ENCODE peak calls at places on chromosomes 4 and X, in six cellular contexts. I, S, Q, V, Y and D are unnamed samples.

GRCh38 chrX:97267916-97268680 is 384.4 kb downstream of the RPA4 start:
- DNase-seq in Y (no peak), V (no peak), S (no peak), I (no peak), Q (no peak), D (no peak)

GRCh38 chr4:184401397-184402171 is 72.8 kb downstream of the IRF2 start:
- DNase-seq in Y (no peak), I (no peak), S (no peak), Q (no peak), V (no peak), D (no peak)

GRCh38 chrX:130083107-130083490 is 27.2 kb downstream of the ELF4 start:
- DNase-seq in Y (no peak), V (no peak), Q (no peak), S (no peak), I (no peak), D (peak)

GRCh38 chrX:74179071-74179470 is 124.9 kb upstream of the ZCCHC13 start:
- DNase-seq in V (no peak), S (no peak), Q (no peak), Y (no peak), I (peak), D (no peak)

GRCh38 chrX:101986571-101986970 is 54.7 kb upstream of the ZMAT1 start:
- DNase-seq in Q (no peak), V (no peak), I (no peak), S (no peak), Y (no peak), D (no peak)

GRCh38 chr4:4333265-4333706 is 43.2 kb downstream of the ZBTB49 start:
- DNase-seq in S (no peak), V (peak), Q (no peak), Y (no peak), I (no peak), D (no peak)

GRCh38 chr4:163280703-163281519 is 51.5 kb downstream of the NPY1R start:
- DNase-seq in Q (no peak), S (no peak), I (no peak), V (no peak), Y (no peak), D (no peak)

GRCh38 chr4:22099896-22100295 is 151.3 kb upstream of the KCNIP4 start:
- DNase-seq in Y (no peak), S (no peak), I (no peak), Q (no peak), V (no peak), D (no peak)

GRCh38 chrX:19886888-19887531 is 390 bp downstream of the SH3KBP1 start:
- DNase-seq in I (no peak), S (no peak), Y (no peak), V (no peak), Q (peak), D (peak)

GRCh38 chr4:23033796-23034195 is 341.1 kb downstream of the GBA3 start:
- DNase-seq in Y (no peak), S (no peak), V (no peak), Q (no peak), I (no peak), D (no peak)

GRCh38 chrX:16603822-16604221 is 46.1 kb upstream of the S100G start:
- DNase-seq in I (peak), Y (no peak), Q (no peak), S (no peak), V (no peak), D (no peak)

GRCh38 chr4:52059372-52059771 is 8.3 kb downstream of the SPATA18 start:
- DNase-seq in V (no peak), Q (no peak), S (no peak), Y (no peak), I (no peak), D (no peak)

GRCh38 chr4:187268940-187269339 is 545.3 kb upstream of the FAT1 start:
- DNase-seq in S (no peak), V (no peak), Y (no peak), I (peak), Q (no peak), D (no peak)

GRCh38 chrX:148381603-148382002 is 118.8 kb upstream of the AFF2 start:
- DNase-seq in I (no peak), S (no peak), V (no peak), Q (no peak), Y (peak), D (no peak)

GRCh38 chr4:40550900-40551546 is 78.6 kb downstream of the RBM47 start:
- DNase-seq in S (no peak), Y (peak), Q (no peak), I (peak), V (peak), D (peak)

GRCh38 chrX:98956014-98956413 is 1454.1 kb downstream of the PCDH19 start:
- DNase-seq in I (no peak), V (peak), S (no peak), Y (no peak), Q (no peak), D (no peak)

GRCh38 chr4:1348014-1348513 is 1.1 kb downstream of the UVSSA start:
- DNase-seq in S (no peak), V (no peak), Q (no peak), Y (no peak), I (no peak), D (peak)

GRCh38 chrX:63889001-63889400 is 104.0 kb upstream of the ARHGEF9 start:
- DNase-seq in V (no peak), Y (no peak), S (no peak), Q (no peak), I (no peak), D (no peak)

GRCh38 chr4:8252301-8253173 is 17.0 kb upstream of the HTRA3 start:
- DNase-seq in S (no peak), V (peak), Q (no peak), I (no peak), Y (no peak), D (peak)

GRCh38 chrX:12949927-12950656 is 24.8 kb upstream of the TMSB4X start:
- DNase-seq in I (no peak), Q (no peak), Y (peak), S (no peak), V (peak), D (peak)

GRCh38 chrX:111338095-111338698 is 67.9 kb upstream of the CAPN6 start:
- DNase-seq in S (no peak), Y (no peak), I (no peak), V (no peak), Q (no peak), D (no peak)

GRCh38 chr4:1240721-1241465 is 8.0 kb downstream of the CTBP1 start:
- DNase-seq in I (no peak), Y (no peak), V (no peak), S (no peak), Q (peak), D (no peak)

GRCh38 chr4:181541396-181541795 is 701.8 kb upstream of the TENM3 start:
- DNase-seq in I (no peak), Q (no peak), S (no peak), Y (no peak), V (no peak), D (no peak)

GRCh38 chr4:174037631-174038030 is 245.8 kb downstream of the FBXO8 start:
- DNase-seq in Y (no peak), S (no peak), Q (no peak), V (no peak), I (no peak), D (no peak)

GRCh38 chr4:54322817-54323417 is 93.8 kb downstream of the PDGFRA start:
- DNase-seq in S (peak), Y (no peak), I (peak), V (peak), Q (peak), D (peak)

GRCh38 chrX:133440081-133440796 is 24.9 kb upstream of the GPC4 start:
- DNase-seq in V (no peak), Y (no peak), Q (no peak), I (no peak), S (no peak), D (no peak)

GRCh38 chr4:169159614-169160013 is 111.1 kb downstream of the SH3RF1 start:
- DNase-seq in Q (no peak), I (no peak), Y (no peak), V (no peak), S (no peak), D (no peak)

GRCh38 chr4:211033-211511 is 86.8 kb downstream of the ZNF718 start:
- DNase-seq in Y (peak), I (no peak), V (peak), S (no peak), Q (no peak), D (no peak)

GRCh38 chrX:68332156-68332823 is 101.0 kb downstream of the OPHN1 start:
- DNase-seq in I (no peak), S (no peak), V (no peak), Q (no peak), Y (no peak), D (no peak)

GRCh38 chrX:110450050-110450449 is 91.4 kb downstream of the RTL9 start:
- DNase-seq in I (peak), Q (peak), Y (peak), V (peak), S (peak), D (peak)

GRCh38 chr4:176735300-176735699 is 57.4 kb downstream of the VEGFC start:
- DNase-seq in Y (no peak), I (no peak), V (no peak), Q (no peak), S (no peak), D (no peak)

GRCh38 chrX:1485033-1485432 is 32.3 kb upstream of the ASMTL start:
- DNase-seq in V (no peak), S (no peak), Y (no peak), I (no peak), Q (no peak), D (no peak)

GRCh38 chrX:1484638-1485019 is 31.9 kb upstream of the ASMTL start:
- DNase-seq in Q (no peak), Y (no peak), I (no peak), V (no peak), S (no peak), D (no peak)

GRCh38 chrX:1480082-1480785 is 27.5 kb upstream of the ASMTL start:
- DNase-seq in Y (no peak), V (no peak), Q (no peak), S (no peak), I (no peak), D (no peak)

GRCh38 chrX:1483843-1484637 is 31.3 kb upstream of the ASMTL start:
- DNase-seq in Q (no peak), S (no peak), I (peak), Y (peak), V (no peak), D (no peak)

GRCh38 chrX:1481636-1482529 is 29.2 kb upstream of the ASMTL start:
- DNase-seq in Q (no peak), I (peak), S (peak), Y (peak), V (peak), D (peak)
- TF ChIP-seq GABPA in Q (no peak), I (no peak), S (no peak), Y (no peak), V (no peak), D (peak)

GRCh38 chrX:122565952-122566351 is 618.1 kb upstream of the GRIA3 start:
- DNase-seq in S (no peak), Y (no peak), I (no peak), V (no peak), Q (peak), D (no peak)
- TF ChIP-seq GABPA in S (no peak), Y (no peak), I (no peak), V (no peak), Q (no peak), D (no peak)

DNA sequence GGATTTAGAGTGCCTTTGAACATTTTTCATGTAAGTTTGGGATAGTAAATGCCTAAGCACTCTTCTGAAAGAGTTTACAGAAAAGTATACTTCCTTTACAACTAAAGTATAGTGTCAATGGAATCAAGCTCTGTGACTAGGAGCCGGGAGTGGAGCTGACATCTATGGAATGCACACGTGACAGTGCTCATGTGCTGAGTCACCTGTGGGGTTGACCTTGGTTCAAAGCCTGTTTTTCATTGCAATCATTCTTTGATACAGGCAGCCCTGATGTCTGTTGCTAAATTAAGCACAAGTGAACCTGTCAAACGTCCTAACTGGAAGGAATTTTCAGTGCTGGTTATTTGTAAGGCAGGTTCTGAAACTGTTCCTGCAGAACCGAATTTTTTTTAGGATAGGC is 82.5 kb downstream of the GPAT3 start:
- DNase-seq in I (peak), V (no peak), S (no peak), Y (no peak), Q (no peak), D (peak)
- TF ChIP-seq GABPA in I (no peak), V (no peak), S (no peak), Y (no peak), Q (no peak), D (no peak)

GRCh38 chr4:149841686-149842085 is 26.0 kb upstream of the IQCM start:
- DNase-seq in S (no peak), V (no peak), Q (no peak), I (no peak), Y (no peak), D (no peak)
- TF ChIP-seq GABPA in S (no peak), V (no peak), Q (no peak), I (no peak), Y (no peak), D (no peak)

GRCh38 chr4:165439981-165440380 is 61.2 kb downstream of the CPE start:
- DNase-seq in S (no peak), Q (no peak), V (no peak), Y (no peak), I (no peak), D (no peak)

GRCh38 chr4:165439344-165439743 is 60.5 kb downstream of the CPE start:
- DNase-seq in Q (no peak), Y (no peak), I (no peak), V (no peak), S (no peak), D (no peak)

GRCh38 chr4:165443276-165443675 is 64.5 kb downstream of the CPE start:
- DNase-seq in S (no peak), Q (no peak), V (no peak), Y (no peak), I (peak), D (no peak)

DNA sequence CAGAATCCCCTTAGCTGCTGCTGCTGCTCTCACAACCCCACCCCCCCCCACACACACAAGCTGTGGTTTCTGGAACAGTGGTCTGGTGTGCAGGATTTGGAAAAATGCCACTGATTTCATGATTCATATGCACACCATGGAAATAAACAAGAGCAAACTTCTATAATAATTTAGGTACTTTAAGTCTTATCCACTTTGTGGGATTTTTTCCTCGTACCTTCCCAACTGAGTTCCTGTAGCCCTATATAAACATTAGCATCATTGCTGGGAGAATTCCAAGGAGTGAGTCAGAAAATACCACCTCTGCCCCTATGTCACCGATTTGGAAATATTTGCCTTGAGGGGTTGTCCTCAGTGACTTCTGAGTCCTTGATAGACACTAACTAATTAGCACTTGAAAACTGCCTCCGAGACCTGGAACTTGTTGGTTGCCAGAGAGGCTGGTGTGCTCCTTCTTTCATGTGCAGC is 61.6 kb downstream of the CPE start:
- DNase-seq in V (no peak), S (no peak), Y (no peak), I (peak), Q (peak), D (no peak)
- TF ChIP-seq GABPA in V (no peak), S (no peak), Y (no peak), I (no peak), Q (no peak), D (no peak)

DNA sequence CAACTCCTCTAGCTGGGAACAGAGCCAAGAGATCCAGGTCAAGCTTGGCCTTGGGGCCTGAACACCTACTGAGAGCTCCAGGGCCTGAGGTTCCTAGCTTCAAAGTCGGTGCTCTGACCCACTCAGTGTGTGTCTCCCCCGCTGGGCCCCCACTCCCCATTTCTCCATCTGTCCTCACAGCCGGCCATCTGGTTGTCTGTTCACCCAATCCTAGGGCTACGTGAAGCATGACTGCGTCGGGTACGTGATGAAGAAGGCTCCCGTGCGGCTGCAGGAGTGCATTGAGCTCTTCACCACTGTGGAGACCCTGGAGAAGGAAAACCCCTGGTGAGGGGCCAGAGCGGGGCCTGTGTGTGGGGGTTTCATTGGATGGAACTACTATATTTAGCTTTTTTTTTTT is 12.3 kb downstream of the USP11 start:
- DNase-seq in I (no peak), V (no peak), S (no peak), Y (no peak), Q (no peak), D (no peak)
- TF ChIP-seq GABPA in I (no peak), V (no peak), S (no peak), Y (no peak), Q (no peak), D (no peak)

GRCh38 chrX:41600266-41600665 is 88.5 kb upstream of the GPR34 start:
- DNase-seq in V (no peak), I (no peak), Y (no peak), S (no peak), Q (no peak), D (no peak)
- TF ChIP-seq GABPA in V (no peak), I (no peak), Y (no peak), S (no peak), Q (no peak), D (no peak)